ENCODE peak calls at places on chromosome 10, in ten cellular contexts. V is spleen, T is transverse colon, I is DND-41, X is SK-N-SH, K is testis, E is heart left ventricle, M is brain microvascular endothelial cell, Z is dorsolateral prefrontal cortex, O is stomach. G is an unnamed sample.
A peak's percentile ranks its signal among the peaks of the same experiment; 100 is the strongest.

GRCh38 chr10:69220510-69220909 is 378 bp downstream of the HKDC1 start:
- DNase-seq in M (no peak), V (peak; percentile 39), E (no peak), Z (no peak), I (no peak), X (no peak), O (no peak), T (no peak), K (no peak), G (no peak)

GRCh38 chr10:43262902-43263466 is 3.9 kb downstream of the RASGEF1A start:
- DNase-seq in O (no peak), Z (no peak), V (no peak), E (no peak), M (no peak), I (no peak), T (no peak), K (no peak), X (no peak), G (no peak)

GRCh38 chr10:114940735-114941134 is 2.7 kb downstream of the TRUB1 start:
- DNase-seq in Z (no peak), V (no peak), O (no peak), I (no peak), T (no peak), E (no peak), K (no peak), M (no peak), X (no peak), G (no peak)

GRCh38 chr10:63822496-63822895 is 301.3 kb downstream of the REEP3 start:
- DNase-seq in Z (no peak), K (no peak), O (no peak), M (no peak), X (no peak), I (no peak), V (no peak), T (no peak), E (no peak), G (no peak)

GRCh38 chr10:74079914-74080590 is 70.6 kb downstream of the AP3M1 start:
- DNase-seq in X (no peak), M (no peak), I (no peak), V (no peak), K (no peak), T (no peak), E (no peak), O (no peak), Z (no peak), G (no peak)

GRCh38 chr10:132403511-132404168 is 6.6 kb downstream of the PWWP2B start:
- DNase-seq in O (peak; percentile 69), Z (no peak), E (peak; percentile 15), I (no peak), M (no peak), V (peak; percentile 68), T (no peak), X (no peak), K (no peak), G (peak; percentile 36)

GRCh38 chr10:32376027-32376426 is 29.1 kb upstream of the EPC1 start:
- DNase-seq in Z (no peak), K (no peak), X (no peak), O (no peak), M (no peak), V (no peak), T (no peak), I (no peak), E (no peak), G (no peak)

GRCh38 chr10:132616170-132616994 is 78.8 kb downstream of the INPP5A start:
- DNase-seq in O (no peak), X (no peak), K (no peak), I (peak; percentile 44), T (no peak), M (no peak), E (no peak), Z (no peak), V (peak; percentile 74), G (no peak)

GRCh38 chr10:72321248-72322029 is 33.3 kb downstream of the DNAJB12 start:
- DNase-seq in K (no peak), T (no peak), V (peak; percentile 77), X (no peak), O (no peak), Z (no peak), E (no peak), I (peak; percentile 53), M (no peak), G (peak; percentile 52)

GRCh38 chr10:90887555-90887954 is 15.8 kb downstream of the RPP30 start:
- DNase-seq in E (no peak), V (no peak), K (no peak), I (no peak), Z (no peak), M (no peak), X (no peak), O (peak; percentile 60), T (peak; percentile 45), G (no peak)

GRCh38 chr10:51073461-51074237 is 638 bp upstream of the PRKG1 start:
- DNase-seq in E (peak; percentile 42), K (peak; percentile 51), Z (peak; percentile 40), V (peak; percentile 68), X (peak; percentile 65), M (no peak), I (no peak), T (peak; percentile 18), O (peak; percentile 37), G (peak; percentile 37)

GRCh38 chr10:20004087-20004523 is 187.9 kb downstream of the PLXDC2 start:
- DNase-seq in X (peak; percentile 4), I (no peak), E (peak; percentile 73), M (peak; percentile 52), Z (no peak), K (peak; percentile 29), T (peak; percentile 28), V (peak; percentile 73), O (no peak), G (peak; percentile 80)

GRCh38 chr10:46536171-46536570 is 20.3 kb downstream of the GPRIN2 start:
- DNase-seq in K (no peak), O (peak; percentile 25), E (no peak), I (no peak), Z (no peak), T (peak; percentile 3), M (no peak), V (peak; percentile 59), X (no peak), G (peak; percentile 4)

GRCh38 chr10:21290499-21291160 is 234.9 kb downstream of the SKIDA1 start:
- DNase-seq in T (no peak), E (no peak), Z (no peak), K (no peak), V (no peak), I (no peak), O (no peak), X (no peak), M (no peak), G (no peak)
- H3K27ac ChIP-seq in T (no peak overlapping the region), E (no peak overlapping the region), Z (no peak overlapping the region), K (no peak overlapping the region), V (no peak overlapping the region), I (no peak overlapping the region), O (no peak overlapping the region), X (no peak overlapping the region), M (no peak overlapping the region), G (no peak overlapping the region)

GRCh38 chr10:45425628-45426563 is 51.9 kb downstream of the ALOX5 start:
- DNase-seq in V (peak; percentile 69), Z (no peak), M (no peak), I (no peak), K (no peak), T (no peak), O (no peak), X (no peak), E (no peak), G (no peak)

GRCh38 chr10:45427305-45427955 is 53.4 kb downstream of the ALOX5 start:
- DNase-seq in O (no peak), V (peak; percentile 73), I (no peak), Z (no peak), E (no peak), X (no peak), M (no peak), T (no peak), K (no peak), G (no peak)

GRCh38 chr10:45429790-45430189 is 55.8 kb downstream of the ALOX5 start:
- DNase-seq in X (no peak), T (no peak), E (no peak), K (no peak), V (no peak), M (no peak), Z (no peak), I (no peak), O (no peak), G (no peak)

GRCh38 chr10:45427956-45428338 is 53.9 kb downstream of the ALOX5 start:
- DNase-seq in M (no peak), Z (no peak), E (no peak), K (no peak), X (no peak), V (no peak), T (no peak), I (no peak), O (no peak), G (no peak)

GRCh38 chr10:45428611-45429510 is 54.8 kb downstream of the ALOX5 start:
- DNase-seq in I (no peak), E (no peak), X (no peak), Z (no peak), T (no peak), O (no peak), K (no peak), V (no peak), M (no peak), G (no peak)
- H3K27ac ChIP-seq in I (no peak overlapping the region), E (no peak overlapping the region), X (no peak overlapping the region), Z (no peak overlapping the region), T (no peak overlapping the region), O (no peak overlapping the region), K (no peak overlapping the region), V (no peak overlapping the region), M (no peak overlapping the region), G (no peak overlapping the region)

DNA sequence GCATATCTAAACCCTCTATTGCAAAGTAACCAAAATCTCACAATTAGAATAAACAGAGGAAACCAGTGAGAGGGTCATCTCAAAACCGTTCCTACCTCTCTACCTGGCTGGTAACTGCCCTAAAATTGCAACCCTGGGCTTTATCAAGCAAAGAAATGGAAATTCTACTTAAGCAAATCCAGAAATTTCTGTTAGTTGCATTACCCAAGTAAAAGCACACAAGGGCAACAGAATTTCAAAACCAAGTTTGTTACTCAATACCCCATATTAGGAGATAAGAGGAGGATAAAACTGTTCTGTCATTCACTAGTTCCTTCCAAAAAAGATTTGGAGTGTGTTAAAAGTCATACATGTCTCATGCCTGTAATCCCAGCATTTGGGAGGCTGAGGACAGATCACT is 195.3 kb downstream of the FAM107B start:
- DNase-seq in Z (no peak), K (no peak), V (no peak), E (no peak), M (no peak), T (no peak), O (no peak), X (no peak), I (no peak), G (no peak)
- H3K27ac ChIP-seq in Z (peak overlapping the region; percentile 96), K (peak overlapping the region; percentile 38), V (peak overlapping the region; percentile 85), E (no peak overlapping the region), M (peak overlapping the region; percentile 82), T (no peak overlapping the region), O (peak overlapping the region; percentile 62), X (no peak overlapping the region), I (no peak overlapping the region), G (peak overlapping the region; percentile 46)

GRCh38 chr10:131344747-131345146 is 33.2 kb upstream of the TCERG1L start:
- DNase-seq in X (no peak), Z (no peak), V (no peak), M (no peak), T (no peak), K (no peak), I (no peak), O (no peak), E (no peak), G (no peak)
- H3K27ac ChIP-seq in X (no peak overlapping the region), Z (no peak overlapping the region), V (no peak overlapping the region), M (no peak overlapping the region), T (no peak overlapping the region), K (no peak overlapping the region), I (no peak overlapping the region), O (no peak overlapping the region), E (no peak overlapping the region), G (no peak overlapping the region)